ENCODE peak calls at places on chromosomes 12 and 14, in five cellular contexts. G is brain microvascular endothelial cell, H is left lung, Z is HL-60, U is hepatocyte. C is an unnamed sample.

GRCh38 chr12:111451649-111452129 is 46.0 kb downstream of the SH2B3 start:
- DNase-seq in G (no peak), H (no peak), Z (peak), U (peak), C (no peak)

GRCh38 chr12:25495336-25496097 is 57.6 kb downstream of the LMNTD1 start:
- DNase-seq in G (peak), H (no peak), Z (no peak), U (peak), C (peak)

GRCh38 chr14:76957224-76957881 is 71.2 kb downstream of the IRF2BPL start:
- DNase-seq in G (no peak), H (no peak), Z (no peak), U (no peak), C (no peak)

GRCh38 chr12:100954118-100954517 is 159.5 kb downstream of the ANO4 start:
- DNase-seq in G (no peak), H (no peak), Z (no peak), U (no peak), C (no peak)

GRCh38 chr14:99304208-99304607 is 32.2 kb upstream of the BCL11B start:
- DNase-seq in G (no peak), H (no peak), Z (no peak), U (no peak), C (no peak)

GRCh38 chr12:106767954-106768501 is 6.5 kb upstream of the RIC8B start:
- DNase-seq in G (peak), H (no peak), Z (no peak), U (no peak), C (no peak)

GRCh38 chr14:45267084-45267483 is 14.1 kb upstream of the MIS18BP1 start:
- DNase-seq in G (no peak), H (no peak), Z (no peak), U (no peak), C (no peak)

GRCh38 chr12:5376591-5377207 is 55.2 kb upstream of the NTF3 start:
- DNase-seq in G (no peak), H (no peak), Z (no peak), U (no peak), C (no peak)

GRCh38 chr12:31785318-31785717 is 56.5 kb upstream of the AMN1 start:
- DNase-seq in G (no peak), H (no peak), Z (no peak), U (no peak), C (no peak)

GRCh38 chr14:58746261-58746660 is 108.5 kb downstream of the DACT1 start:
- DNase-seq in G (peak), H (no peak), Z (no peak), U (peak), C (no peak)

GRCh38 chr12:6769681-6770080 is 2.6 kb upstream of the LAG3 start:
- DNase-seq in G (no peak), H (no peak), Z (no peak), U (no peak), C (no peak)

GRCh38 chr12:47023311-47023710 is 56.1 kb upstream of the PCED1B start:
- DNase-seq in G (no peak), H (no peak), Z (no peak), U (no peak), C (no peak)

GRCh38 chr12:120099738-120100137 is 16.8 kb downstream of the RAB35 start:
- DNase-seq in G (no peak), H (no peak), Z (no peak), U (no peak), C (no peak)
- TF ChIP-seq CTCF in G (no peak), H (no peak), Z (no peak), U (no peak), C (no peak)

GRCh38 chr12:69352904-69353303 is 4.7 kb downstream of the LYZ start:
- DNase-seq in G (no peak), H (no peak), Z (no peak), U (no peak), C (no peak)
- H3K4me3 ChIP-seq in G (no peak), H (no peak), Z (no peak), U (no peak), C (no peak)

GRCh38 chr12:108060054-108060453 is 69.0 kb upstream of the WSCD2 start:
- DNase-seq in G (no peak), H (no peak), Z (no peak), U (no peak), C (no peak)

GRCh38 chr12:108060910-108061309 is 68.2 kb upstream of the WSCD2 start:
- DNase-seq in G (no peak), H (no peak), Z (no peak), U (peak), C (no peak)

GRCh38 chr12:108065061-108065460 is 64.0 kb upstream of the WSCD2 start:
- DNase-seq in G (no peak), H (no peak), Z (no peak), U (no peak), C (no peak)

GRCh38 chr12:108066583-108067234 is 62.4 kb upstream of the WSCD2 start:
- DNase-seq in G (no peak), H (no peak), Z (no peak), U (no peak), C (no peak)

DNA sequence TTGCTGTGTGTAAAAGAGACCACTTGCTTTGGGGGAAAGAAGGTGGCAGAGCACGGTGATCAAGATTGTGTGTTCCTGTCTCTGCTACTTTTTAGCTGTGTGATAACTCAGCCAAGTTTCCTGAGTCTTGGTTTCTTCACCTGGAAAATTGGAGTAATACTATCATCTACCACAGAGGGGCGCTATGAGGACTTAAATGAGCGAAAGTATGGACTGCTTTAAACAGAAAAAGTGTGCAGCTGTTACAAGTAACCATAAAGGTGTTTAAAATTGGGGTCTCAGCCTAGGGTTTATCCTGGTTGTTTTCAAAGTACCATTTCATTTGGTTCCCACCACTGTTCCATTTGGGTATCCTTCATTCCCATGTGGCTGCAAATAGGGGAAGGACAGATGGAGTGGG is 65.9 kb upstream of the WSCD2 start:
- DNase-seq in G (no peak), H (no peak), Z (no peak), U (no peak), C (no peak)
- TF ChIP-seq CTCF in G (no peak), H (no peak), Z (no peak), U (peak), C (peak)

GRCh38 chr14:49861581-49861922 is 9.0 kb upstream of the NEMF start:
- DNase-seq in G (peak), H (peak), Z (peak), U (peak), C (peak)

GRCh38 chr14:49861923-49862673 is 9.5 kb upstream of the NEMF start:
- DNase-seq in G (peak), H (peak), Z (peak), U (peak), C (peak)

GRCh38 chr14:49863483-49864262 is 11.1 kb upstream of the NEMF start:
- DNase-seq in G (no peak), H (no peak), Z (no peak), U (peak), C (no peak)

GRCh38 chr14:49858383-49858782 is 5.8 kb upstream of the NEMF start:
- DNase-seq in G (no peak), H (no peak), Z (no peak), U (no peak), C (no peak)

GRCh38 chr14:49860988-49861387 is 8.4 kb upstream of the NEMF start:
- DNase-seq in G (no peak), H (no peak), Z (no peak), U (no peak), C (no peak)
- H3K4me3 ChIP-seq in G (peak), H (no peak), Z (peak), U (peak), C (peak)

DNA sequence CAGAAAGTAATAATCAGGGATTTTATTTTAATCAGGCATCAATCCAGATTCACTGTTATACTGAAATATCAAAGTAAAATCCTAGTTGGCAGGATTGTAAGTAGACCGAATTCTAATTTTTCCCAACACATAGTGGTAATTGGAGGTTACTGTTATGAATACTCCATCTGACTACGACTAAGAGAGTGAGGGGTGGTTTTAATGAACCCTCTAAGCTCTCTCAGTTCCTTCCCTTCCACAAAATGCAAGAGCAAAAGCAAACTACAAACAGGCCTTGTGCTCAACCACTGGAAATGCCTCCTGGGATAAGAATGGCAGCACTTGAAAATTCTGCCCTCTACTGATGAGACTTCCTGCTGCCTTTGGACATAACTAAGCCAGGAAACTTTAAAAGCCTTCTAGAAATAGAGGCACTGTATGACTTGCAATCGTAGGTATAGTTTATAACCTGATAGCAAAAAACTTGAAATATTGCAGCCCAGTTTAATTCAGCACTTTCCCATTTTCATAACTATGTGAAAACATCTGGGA is 184.8 kb downstream of the SLC16A7 start:
- DNase-seq in G (peak), H (no peak), Z (peak), U (peak), C (peak)
- TF ChIP-seq CTCF in G (peak), H (peak), Z (no peak), U (peak), C (peak)

DNA sequence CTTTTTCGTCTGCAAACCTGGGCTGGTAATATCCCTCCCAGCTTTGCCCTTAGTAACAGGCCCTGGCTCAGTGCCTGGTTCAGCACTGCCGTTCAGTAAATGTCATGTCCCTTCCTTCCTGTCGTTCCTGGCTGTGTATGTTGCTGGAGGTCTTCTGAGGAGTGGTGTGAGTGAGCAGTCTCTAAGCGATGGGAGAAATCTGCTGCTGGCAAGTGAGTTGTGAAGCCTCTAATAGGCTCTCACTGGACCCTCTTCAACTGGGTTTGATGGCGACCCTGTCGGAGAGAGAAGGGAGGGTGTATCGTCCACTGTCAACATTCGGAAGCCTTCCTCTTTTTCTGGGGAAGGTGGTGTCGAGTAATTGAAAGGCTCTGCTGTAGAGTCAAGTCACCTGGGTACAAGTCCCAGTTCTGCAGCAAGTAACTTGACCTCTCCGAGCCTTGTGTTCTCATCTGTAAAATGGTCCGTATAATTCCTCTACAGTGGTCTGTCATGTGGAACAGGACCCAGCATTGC is 62.8 kb downstream of the HRK start:
- DNase-seq in G (no peak), H (no peak), Z (peak), U (no peak), C (no peak)
- H3K4me3 ChIP-seq in G (peak), H (peak), Z (peak), U (peak), C (peak)

GRCh38 chr12:49609875-49610154 is 4.4 kb upstream of the FAM186B start:
- DNase-seq in G (no peak), H (no peak), Z (no peak), U (no peak), C (no peak)
- TF ChIP-seq CTCF in G (peak), H (no peak), Z (no peak), U (no peak), C (no peak)

GRCh38 chr12:75905975-75906374 is 125.6 kb downstream of the PHLDA1 start:
- DNase-seq in G (no peak), H (no peak), Z (no peak), U (no peak), C (no peak)

GRCh38 chr12:75894965-75895754 is 136.4 kb downstream of the PHLDA1 start:
- DNase-seq in G (no peak), H (no peak), Z (no peak), U (no peak), C (no peak)

DNA sequence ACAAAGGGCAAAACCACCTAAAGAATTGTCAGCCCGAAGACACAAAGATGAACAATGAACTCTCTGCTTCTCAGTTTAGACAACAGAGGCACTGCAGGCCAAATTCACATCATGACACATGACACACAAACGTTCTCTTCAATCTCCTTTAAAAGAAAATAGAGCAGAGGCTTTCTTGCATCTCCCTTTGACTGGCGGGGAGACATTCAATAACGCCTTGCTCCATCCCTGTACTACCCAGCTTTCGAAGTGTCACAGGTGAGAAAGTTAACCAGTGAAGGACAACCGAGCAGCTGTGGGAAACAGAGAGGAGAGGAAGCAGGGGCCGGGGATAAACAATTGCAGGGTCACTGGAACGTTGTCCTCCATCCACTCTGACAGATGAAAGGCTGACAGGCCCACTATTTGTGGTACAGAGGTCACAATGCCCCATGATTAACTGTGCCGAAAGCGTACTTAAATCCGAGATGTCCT is 130.8 kb downstream of the PHLDA1 start:
- DNase-seq in G (no peak), H (no peak), Z (no peak), U (no peak), C (no peak)
- H3K4me3 ChIP-seq in G (no peak), H (no peak), Z (no peak), U (no peak), C (no peak)

GRCh38 chr12:80709811-80710726 is 2.6 kb downstream of the MYF6 start:
- DNase-seq in G (no peak), H (no peak), Z (no peak), U (peak), C (no peak)
- TF ChIP-seq CTCF in G (peak), H (no peak), Z (peak), U (peak), C (peak)

C was measured in AG09309.